ENCODE peak calls at places on chromosome 19, in six cellular contexts. C is foreskin fibroblast, X is Calu3, I is OCI-LY7, A is upper lobe of left lung, E is endothelial cell. D is an unnamed sample.

GRCh38 chr19:10102787-10103236 is 334 bp upstream of the ANGPTL6 start:
- DNase-seq in C (no peak), X (no peak), I (peak; percentile 62), A (peak; percentile 55), E (no peak), D (no peak)

GRCh38 chr19:47176627-47177090 is 46.0 kb downstream of the SAE1 start:
- DNase-seq in C (peak; percentile 88), X (no peak), I (no peak), A (no peak), E (no peak), D (no peak)

GRCh38 chr19:6807291-6807690 is 34.8 kb downstream of the VAV1 start:
- DNase-seq in C (no peak), X (no peak), I (no peak), A (no peak), E (no peak), D (no peak)

GRCh38 chr19:2478756-2479555 is 3.0 kb downstream of the GADD45B start:
- DNase-seq in C (peak; percentile 73), X (peak; percentile 60), I (peak; percentile 71), A (peak; percentile 92), E (no peak), D (no peak)

GRCh38 chr19:34495416-34495815 is 13.9 kb downstream of the WTIP start:
- DNase-seq in C (no peak), X (no peak), I (no peak), A (no peak), E (no peak), D (no peak)

GRCh38 chr19:2816641-2817040 is 3.0 kb upstream of the ZNF554 start:
- DNase-seq in C (no peak), X (no peak), I (no peak), A (no peak), E (no peak), D (no peak)

GRCh38 chr19:8250596-8250995 is 41.4 kb downstream of the CERS4 start:
- DNase-seq in C (no peak), X (no peak), I (no peak), A (no peak), E (no peak), D (no peak)

GRCh38 chr19:616276-616675 is 17.1 kb downstream of the POLRMT start:
- DNase-seq in C (no peak), X (no peak), I (no peak), A (peak; percentile 85), E (no peak), D (no peak)

GRCh38 chr19:42254083-42254849 is 662 bp downstream of the ERF start:
- DNase-seq in C (no peak), X (peak; percentile 76), I (peak; percentile 85), A (peak; percentile 93), E (peak; percentile 76), D (peak; percentile 81)

GRCh38 chr19:3720533-3720917 is 12.3 kb downstream of the TJP3 start:
- DNase-seq in C (no peak), X (peak; percentile 42), I (no peak), A (no peak), E (no peak), D (no peak)

GRCh38 chr19:35833972-35834371 is 18.3 kb downstream of the NPHS1 start:
- DNase-seq in C (no peak), X (no peak), I (no peak), A (no peak), E (no peak), D (no peak)

GRCh38 chr19:40646564-40647254 is 43.7 kb downstream of the NUMBL start:
- DNase-seq in C (peak; percentile 20), X (peak; percentile 43), I (no peak), A (no peak), E (no peak), D (no peak)

GRCh38 chr19:12736854-12737665 is at the start of gene GET3:
- DNase-seq in C (peak; percentile 100), X (peak; percentile 88), I (peak; percentile 94), A (peak; percentile 81), E (peak; percentile 83), D (peak; percentile 88)

GRCh38 chr19:12730054-12730453 is 4.4 kb downstream of the TRIR start:
- DNase-seq in C (no peak), X (no peak), I (peak; percentile 10), A (no peak), E (no peak), D (no peak)

GRCh38 chr19:12733907-12734214 is 623 bp downstream of the TRIR start:
- DNase-seq in C (no peak), X (no peak), I (no peak), A (no peak), E (no peak), D (no peak)

GRCh38 chr19:12731337-12731736 is 3.1 kb downstream of the TRIR start:
- DNase-seq in C (no peak), X (no peak), I (no peak), A (peak; percentile 80), E (no peak), D (no peak)

DNA sequence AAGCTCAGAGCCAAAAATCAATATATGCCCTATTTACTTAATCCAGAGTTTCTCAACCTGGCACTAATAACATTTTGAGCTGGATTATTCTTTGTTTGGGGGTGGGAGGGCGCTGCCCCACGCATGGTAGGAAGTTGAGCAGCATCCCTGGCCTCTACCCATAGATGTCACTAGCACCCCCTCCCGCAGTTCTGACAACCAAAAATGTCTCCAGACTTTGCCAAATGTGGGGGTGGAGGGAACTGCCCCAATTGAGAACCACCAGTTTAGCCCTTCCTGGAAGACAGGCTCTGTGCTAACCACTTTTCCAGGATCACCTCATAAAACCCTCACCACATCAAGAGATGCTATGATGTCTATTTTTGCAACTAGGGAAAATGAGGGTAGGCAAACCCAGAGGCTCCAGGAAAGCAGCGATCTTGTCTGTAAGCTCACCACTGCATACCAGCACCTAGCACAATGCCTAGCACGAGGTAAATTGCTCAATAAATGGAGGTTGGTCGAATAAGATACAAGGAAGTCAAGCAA is 1.1 kb downstream of the TRIR start:
- DNase-seq in C (peak; percentile 64), X (peak; percentile 33), I (peak; percentile 74), A (no peak), E (no peak), D (no peak)
- TF ChIP-seq CTCF in C (peak; percentile 47), X (peak; percentile 50), I (peak; percentile 92), A (no peak), E (peak; percentile 12), D (peak; percentile 40)

DNA sequence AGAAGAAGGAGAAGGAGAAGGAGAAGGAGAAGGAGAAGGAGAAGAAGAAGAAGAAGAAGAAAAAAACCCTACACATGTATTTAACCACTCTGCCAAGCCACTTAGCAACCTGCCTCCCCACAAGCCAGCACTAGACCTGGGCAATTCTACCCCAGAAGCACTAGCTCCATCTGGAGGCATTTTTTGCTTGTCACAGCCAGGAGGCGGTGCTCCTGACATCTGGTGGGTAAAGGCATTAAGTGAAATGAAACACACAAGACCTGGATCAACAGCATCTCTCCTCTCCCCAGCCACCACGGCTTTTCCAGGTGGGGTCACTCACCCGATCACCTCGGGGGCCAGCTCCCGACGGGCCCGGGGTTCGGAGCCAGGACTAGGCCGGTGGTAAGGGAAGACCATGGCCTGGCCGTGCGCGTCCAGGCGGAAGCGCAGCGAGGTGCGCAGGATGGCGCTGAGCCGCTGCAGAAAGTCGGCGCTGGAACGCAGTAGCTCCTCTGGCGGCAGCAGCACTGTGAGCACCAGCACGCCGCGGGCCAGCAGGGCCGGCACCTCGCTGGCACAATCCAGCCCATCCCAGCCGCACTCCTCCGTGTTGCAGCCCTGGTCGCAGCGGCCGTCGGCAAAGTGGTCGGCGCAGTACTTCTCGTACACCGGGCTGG is 26.9 kb downstream of the NOTCH3 start:
- DNase-seq in C (no peak), X (no peak), I (peak; percentile 37), A (peak; percentile 71), E (no peak), D (no peak)
- TF ChIP-seq CTCF in C (peak; percentile 7), X (no peak), I (peak; percentile 62), A (no peak), E (no peak), D (no peak)

GRCh38 chr19:58372311-58373133 is 8.3 kb downstream of the ZNF837 start:
- DNase-seq in C (no peak), X (no peak), I (peak; percentile 33), A (no peak), E (no peak), D (no peak)

GRCh38 chr19:58364127-58364526 is 1.6 kb upstream of the ZNF497 start:
- DNase-seq in C (no peak), X (no peak), I (peak; percentile 37), A (no peak), E (no peak), D (no peak)

GRCh38 chr19:58366576-58367430 is 4.3 kb upstream of the ZNF497 start:
- DNase-seq in C (no peak), X (no peak), I (no peak), A (no peak), E (no peak), D (no peak)

GRCh38 chr19:58368561-58369360 is 6.2 kb upstream of the ZNF497 start:
- DNase-seq in C (no peak), X (no peak), I (no peak), A (peak; percentile 82), E (no peak), D (no peak)

DNA sequence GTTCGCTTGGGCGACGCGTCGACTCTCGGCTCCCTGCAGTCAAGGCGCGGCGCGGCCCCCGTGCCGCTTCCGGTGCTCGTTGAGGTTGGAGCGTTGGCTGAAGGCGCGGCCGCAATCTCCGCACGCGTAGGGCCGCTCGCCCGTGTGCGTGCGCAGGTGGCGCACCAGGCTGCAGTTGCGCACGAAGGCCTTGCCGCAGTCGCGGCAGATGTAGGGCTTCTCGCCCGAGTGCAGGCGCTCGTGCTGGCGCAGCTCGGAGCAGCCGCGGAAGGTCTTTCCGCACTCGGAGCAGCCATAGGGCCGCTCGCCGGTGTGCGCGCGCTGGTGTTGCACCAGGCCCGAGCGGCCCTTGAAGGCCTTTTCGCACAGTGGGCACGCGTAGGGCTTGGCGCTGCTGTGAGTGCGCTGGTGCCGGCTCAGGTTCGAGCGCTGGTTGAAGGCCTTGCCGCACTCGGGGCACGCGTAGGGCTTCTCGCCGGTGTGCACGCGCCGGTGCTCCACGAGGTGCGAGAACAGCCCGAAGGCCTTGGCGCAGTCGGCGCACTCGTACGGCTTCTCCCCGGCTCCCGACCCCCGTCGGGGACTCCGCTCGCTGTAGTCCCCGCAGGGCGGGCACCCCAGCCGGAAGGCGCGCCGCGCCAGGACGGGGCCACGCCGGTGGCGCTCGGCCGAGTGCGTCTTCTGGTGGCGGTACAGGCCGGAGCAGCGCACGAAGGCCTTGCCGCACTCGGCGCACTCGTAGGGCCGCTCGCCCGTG is 5.3 kb upstream of the ZNF497 start:
- DNase-seq in C (no peak), X (no peak), I (no peak), A (peak; percentile 79), E (no peak), D (no peak)
- TF ChIP-seq CTCF in C (no peak), X (no peak), I (no peak), A (no peak), E (no peak), D (no peak)

DNA sequence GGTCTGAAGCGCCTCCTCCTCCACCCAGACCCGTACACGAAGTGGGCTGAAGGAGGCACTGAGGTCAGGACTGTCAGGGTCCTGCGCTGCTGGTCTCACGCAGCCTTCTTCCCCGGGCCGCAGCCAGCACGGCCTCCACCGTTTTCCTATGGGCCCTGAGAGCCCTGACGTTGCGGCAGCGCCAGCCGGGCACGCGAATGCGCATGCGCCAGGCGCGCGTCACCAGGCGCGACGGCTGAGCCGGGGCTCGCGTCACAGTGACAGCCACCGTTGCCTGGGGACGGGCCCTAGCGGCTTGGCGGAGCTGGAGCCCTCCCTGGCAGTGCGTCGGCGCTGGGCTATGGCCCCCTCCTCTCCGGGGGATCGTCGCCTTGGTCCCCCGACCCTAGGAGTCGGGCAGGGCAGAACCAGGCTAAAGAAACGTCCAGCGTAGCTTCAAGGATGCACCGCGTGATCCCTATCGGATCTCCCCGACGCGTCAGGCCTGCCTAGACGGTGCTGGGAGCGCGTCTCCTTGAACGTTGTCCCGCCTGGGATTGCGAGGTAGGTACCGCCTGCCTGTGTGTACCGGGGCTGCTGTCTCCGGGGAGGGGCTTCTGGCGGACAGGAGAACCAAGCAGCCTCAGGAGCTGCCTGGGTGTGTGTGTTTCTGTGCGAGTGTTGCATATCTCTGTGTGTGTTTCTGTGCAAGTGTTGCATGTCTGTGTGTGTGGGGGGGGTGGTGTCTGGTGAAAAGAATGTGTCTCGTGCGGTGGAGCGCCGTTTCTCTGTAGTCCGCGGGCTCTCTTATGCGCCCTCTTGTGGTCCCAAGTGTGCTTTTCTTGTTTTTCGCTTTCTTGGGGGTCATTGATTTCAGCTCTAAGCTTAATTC is 43.2 kb downstream of the ZNF571 start:
- DNase-seq in C (peak; percentile 74), X (no peak), I (no peak), A (peak; percentile 88), E (peak; percentile 10), D (no peak)
- TF ChIP-seq CTCF in C (peak; percentile 39), X (no peak), I (no peak), A (no peak), E (no peak), D (no peak)

D was measured in type B pancreatic cell.